ENCODE peak calls at places on chromosome 1, in ten cellular contexts. C is mucosa of descending colon, K is BJ, M is kidney, L is MM.1S, X is psoas muscle, B is RWPE2, Z is HCT116, S is IMR-90, V is body of pancreas. J is an unnamed sample.

GRCh38 chr1:14296795-14297194 is 301.7 kb upstream of the KAZN start:
- DNase-seq in V (no peak), M (no peak), K (no peak), B (no peak), Z (no peak), X (no peak), L (no peak), S (peak; percentile 11), C (no peak), J (no peak)

GRCh38 chr1:36161656-36162531 is 5.9 kb downstream of the MAP7D1 start:
- DNase-seq in S (no peak), B (peak; percentile 96), K (no peak), L (no peak), Z (no peak), V (peak; percentile 44), X (no peak), M (peak; percentile 86), C (peak; percentile 68), J (no peak)

GRCh38 chr1:160866001-160866704 is 3.5 kb upstream of the CD244 start:
- DNase-seq in L (no peak), V (no peak), K (no peak), C (no peak), B (no peak), M (no peak), X (no peak), S (no peak), Z (no peak), J (no peak)

GRCh38 chr1:2134604-2135307 is 59.8 kb downstream of the FAAP20 start:
- DNase-seq in S (no peak), C (peak; percentile 62), B (peak; percentile 61), M (peak; percentile 81), L (no peak), K (no peak), V (no peak), Z (no peak), X (peak; percentile 13), J (no peak)

GRCh38 chr1:218815076-218815475 is 358.6 kb upstream of the LYPLAL1 start:
- DNase-seq in V (no peak), M (no peak), X (no peak), C (no peak), Z (no peak), L (no peak), K (no peak), B (no peak), S (no peak), J (no peak)

GRCh38 chr1:202213361-202214088 is 19.9 kb downstream of the LGR6 start:
- DNase-seq in K (no peak), Z (no peak), C (no peak), X (no peak), V (no peak), L (no peak), B (no peak), M (no peak), S (no peak), J (no peak)

GRCh38 chr1:160131803-160132565 is 16.4 kb downstream of the ATP1A2 start:
- DNase-seq in V (peak; percentile 24), K (no peak), M (peak; percentile 1), S (no peak), L (no peak), B (no peak), Z (no peak), X (peak; percentile 73), C (no peak), J (no peak)

GRCh38 chr1:94255476-94255875 is 18.1 kb upstream of the ARHGAP29 start:
- DNase-seq in Z (no peak), B (no peak), S (peak; percentile 33), M (no peak), C (no peak), L (no peak), V (no peak), X (no peak), K (no peak), J (no peak)

GRCh38 chr1:31575373-31576140 is 758 bp upstream of the TINAGL1 start:
- DNase-seq in S (no peak), K (no peak), C (peak; percentile 87), Z (peak; percentile 86), B (peak; percentile 93), M (peak; percentile 92), X (no peak), V (peak; percentile 73), L (no peak), J (no peak)

GRCh38 chr1:155598842-155599331 is 11.1 kb upstream of the MSTO1 start:
- DNase-seq in S (peak; percentile 43), X (no peak), M (no peak), L (no peak), B (no peak), C (no peak), V (no peak), K (no peak), Z (no peak), J (peak; percentile 12)
- TF ChIP-seq CTCF in S (no peak), X (no peak), M (no peak), L (no peak), B (no peak), C (no peak), V (no peak), K (peak; percentile 32), Z (no peak), J (no peak)

DNA sequence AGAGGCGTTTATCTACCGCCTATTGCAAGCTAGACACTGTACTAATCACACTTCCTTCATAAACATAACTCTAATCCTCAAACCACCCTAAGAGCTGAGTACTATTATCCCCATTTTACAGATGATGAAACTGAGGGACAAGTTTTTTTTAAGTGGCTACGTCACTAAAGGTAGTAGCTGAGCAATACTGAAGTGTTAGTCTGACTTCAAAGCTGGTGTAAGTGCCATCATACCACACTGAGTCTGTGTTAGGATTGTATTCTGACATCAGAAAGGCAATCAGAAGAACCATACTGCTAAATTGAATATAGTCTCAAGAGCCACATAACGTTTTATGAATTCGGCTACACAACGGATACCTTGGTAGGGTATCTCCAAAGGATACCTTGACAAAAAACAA is 1.8 kb downstream of the TP53BP2 start:
- DNase-seq in K (no peak), L (no peak), S (no peak), C (no peak), Z (no peak), X (no peak), V (no peak), B (no peak), M (no peak), J (no peak)
- H3K4me3 ChIP-seq in K (peak overlapping the region; percentile 82), L (no peak overlapping the region), S (peak overlapping the region; percentile 93), C (no peak overlapping the region), Z (peak overlapping the region; percentile 78), X (peak overlapping the region; percentile 91), V (no peak overlapping the region), B (no peak overlapping the region), M (peak overlapping the region; percentile 72), J (peak overlapping the region; percentile 69)

GRCh38 chr1:222009105-222009730 is 267.3 kb upstream of the DUSP10 start:
- DNase-seq in B (no peak), M (no peak), X (no peak), C (no peak), V (peak; percentile 19), Z (no peak), L (peak; percentile 76), S (no peak), K (no peak), J (no peak)
- TF ChIP-seq CTCF in B (peak; percentile 43), M (peak; percentile 44), X (peak; percentile 44), C (no peak), V (peak; percentile 47), Z (peak; percentile 47), L (peak; percentile 66), S (peak; percentile 25), K (peak; percentile 25), J (peak; percentile 5)

DNA sequence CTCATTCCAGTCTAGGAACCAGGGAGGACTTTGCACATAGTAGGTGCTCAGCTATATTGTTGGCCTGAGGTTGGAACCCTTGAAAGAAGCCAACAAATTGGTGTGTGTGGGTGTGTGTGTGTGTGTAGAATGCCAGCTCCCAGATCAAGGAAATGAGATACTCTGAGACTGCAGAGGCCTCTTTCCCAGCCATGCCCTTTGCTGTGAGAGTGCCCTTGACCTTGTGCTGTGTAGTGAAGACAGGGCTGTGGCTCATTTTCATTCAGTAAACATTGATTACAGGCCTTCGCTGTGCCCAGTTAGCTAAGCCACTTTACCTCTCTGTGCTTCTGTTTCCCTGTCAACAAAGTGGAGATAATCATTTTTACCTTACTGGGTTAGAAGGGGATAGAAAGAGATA is 3.2 kb downstream of the CYP4B1 start:
- DNase-seq in L (no peak), Z (no peak), S (no peak), B (no peak), C (no peak), V (no peak), K (no peak), X (no peak), M (no peak), J (no peak)
- H3K4me3 ChIP-seq in L (no peak overlapping the region), Z (no peak overlapping the region), S (no peak overlapping the region), B (no peak overlapping the region), C (no peak overlapping the region), V (no peak overlapping the region), K (no peak overlapping the region), X (no peak overlapping the region), M (no peak overlapping the region), J (no peak overlapping the region)

DNA sequence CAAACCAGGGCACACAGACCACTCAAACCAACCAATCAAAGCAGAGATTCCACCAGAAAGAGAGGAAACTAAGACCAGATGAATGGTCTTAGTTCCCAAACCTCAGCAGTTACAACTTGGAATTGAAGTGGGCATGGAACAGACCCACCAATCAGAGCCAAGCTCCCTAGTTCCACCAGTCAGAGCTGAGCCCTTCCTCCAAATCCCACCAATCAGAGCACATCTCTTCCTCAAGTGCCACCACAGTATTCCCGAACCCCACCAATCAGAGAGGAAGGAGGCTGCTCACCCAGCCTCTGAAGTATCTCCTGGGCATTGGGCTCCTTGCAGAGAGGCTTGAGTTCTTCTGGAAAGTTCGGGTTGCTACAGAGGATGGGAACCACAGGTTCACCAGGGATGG is 1.4 kb downstream of the GUCA2A start:
- DNase-seq in M (no peak), S (no peak), L (no peak), K (no peak), C (no peak), B (no peak), V (no peak), X (no peak), Z (no peak), J (no peak)
- TF ChIP-seq CTCF in M (no peak), S (no peak), L (no peak), K (no peak), C (no peak), B (no peak), V (no peak), X (no peak), Z (no peak), J (no peak)

GRCh38 chr1:86477721-86478120 is 9.0 kb downstream of the CLCA1 start:
- DNase-seq in L (no peak), V (no peak), K (no peak), Z (no peak), X (no peak), S (no peak), C (no peak), M (no peak), B (no peak), J (no peak)
- H3K4me3 ChIP-seq in L (no peak overlapping the region), V (no peak overlapping the region), K (no peak overlapping the region), Z (no peak overlapping the region), X (no peak overlapping the region), S (no peak overlapping the region), C (no peak overlapping the region), M (no peak overlapping the region), B (no peak overlapping the region), J (no peak overlapping the region)

J was measured in HFF-Myc.